ENCODE peak calls at places on chromosomes 7 and 10, in four cellular contexts. Z is H1, K is mesendoderm, D is H9. Y is an unnamed sample.

GRCh38 chr7:148854975-148855374 is 29.1 kb downstream of the EZH2 start:
- DNase-seq in Z (no peak), K (no peak), D (no peak), Y (no peak)

GRCh38 chr7:30778246-30779025 is 7.2 kb downstream of the MINDY4 start:
- DNase-seq in Z (no peak), K (no peak), D (no peak), Y (peak)

GRCh38 chr7:18262054-18262453 is 233.5 kb upstream of the HDAC9 start:
- DNase-seq in Z (no peak), K (peak), D (no peak), Y (no peak)

GRCh38 chr7:2540133-2540532 is 15.2 kb downstream of the BRAT1 start:
- DNase-seq in Z (no peak), K (no peak), D (no peak), Y (no peak)

GRCh38 chr7:94040254-94040653 is 36.1 kb upstream of the BET1 start:
- DNase-seq in Z (no peak), K (no peak), D (no peak), Y (no peak)

GRCh38 chr10:127972958-127973357 is 66.1 kb downstream of the PTPRE start:
- DNase-seq in Z (no peak), K (no peak), D (no peak), Y (no peak)

GRCh38 chr7:36986429-36987362 is 262.4 kb upstream of the AOAH start:
- DNase-seq in Z (peak), K (peak), D (peak), Y (peak)

GRCh38 chr7:73341877-73342276 is 13.9 kb downstream of the FKBP6 start:
- DNase-seq in Z (no peak), K (peak), D (no peak), Y (peak)

GRCh38 chr10:944034-944831 is 12.7 kb upstream of the LARP4B start:
- DNase-seq in Z (no peak), K (no peak), D (no peak), Y (peak)

GRCh38 chr7:105224884-105225651 is 163.7 kb downstream of the SRPK2 start:
- DNase-seq in Z (no peak), K (peak), D (no peak), Y (peak)

GRCh38 chr10:52992569-52992968 is 220.0 kb upstream of the MBL2 start:
- DNase-seq in Z (no peak), K (no peak), D (no peak), Y (no peak)
- H4K5ac ChIP-seq in Z (no peak), K (no peak), D (no peak), Y (no peak)

DNA sequence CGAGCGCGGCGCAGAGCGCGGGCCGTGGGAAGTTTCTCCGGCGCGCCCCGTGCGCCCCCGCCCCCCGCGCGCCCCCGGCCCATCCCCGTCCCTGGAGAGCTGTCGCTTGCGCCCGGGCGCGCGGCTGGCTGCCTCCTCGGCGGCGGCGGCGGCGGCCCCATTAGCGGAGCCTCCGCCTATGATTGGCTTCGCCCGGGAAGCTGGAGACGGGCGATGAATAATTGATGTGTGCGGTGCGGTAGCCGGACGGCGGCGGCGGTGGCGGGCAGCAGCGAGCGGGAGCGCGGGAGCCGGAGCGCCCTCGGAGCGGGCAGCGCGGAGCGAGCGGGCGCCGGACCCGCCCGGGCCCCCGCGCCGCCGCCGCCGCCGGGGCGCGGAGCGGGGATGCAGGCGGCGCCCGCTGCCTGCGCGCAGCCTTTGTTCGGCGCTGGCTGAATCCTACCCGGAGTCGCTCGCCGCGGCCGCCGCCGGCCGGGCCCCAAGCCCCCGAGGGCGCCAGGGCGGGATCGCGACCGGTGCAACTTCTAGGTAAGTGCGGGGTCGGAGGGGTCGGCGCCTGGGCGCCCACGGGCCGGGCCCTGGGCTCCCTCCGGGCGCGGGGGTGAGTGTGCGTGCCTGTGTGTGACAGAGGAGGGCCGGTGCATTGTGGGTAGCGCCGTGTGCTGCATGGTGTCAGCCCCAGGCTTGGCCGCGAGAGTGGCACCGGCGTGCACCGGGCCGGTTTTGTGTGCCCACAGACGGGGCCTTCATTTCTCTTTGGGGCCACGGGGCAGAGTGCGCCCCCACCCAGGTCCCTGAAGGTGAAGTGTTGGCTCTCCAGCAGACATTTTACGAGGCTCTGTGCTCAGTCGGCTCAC is 103.8 kb upstream of the PPIF start:
- DNase-seq in Z (no peak), K (peak), D (peak), Y (no peak)
- H4K5ac ChIP-seq in Z (no peak), K (no peak), D (no peak), Y (no peak)

DNA sequence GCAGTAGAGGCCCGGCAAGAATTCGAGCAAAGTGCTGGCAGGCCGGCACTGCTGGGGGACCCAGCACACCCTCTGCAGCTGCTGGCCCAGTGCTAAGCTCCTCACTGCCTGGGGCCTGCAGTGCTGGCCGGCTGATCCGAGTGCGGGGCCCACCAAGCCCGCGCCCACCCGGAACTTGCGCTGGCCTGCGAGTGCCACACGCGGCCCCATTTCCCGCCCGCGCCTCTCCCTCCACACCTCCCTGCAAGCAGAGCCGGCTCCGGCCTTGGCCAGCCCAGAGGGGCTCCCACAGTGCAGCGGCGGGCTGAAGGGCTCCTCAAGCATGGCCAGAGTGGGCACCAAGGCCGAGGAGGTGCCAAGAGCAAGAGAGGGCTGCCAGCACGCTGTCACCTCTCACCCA is 3.1 kb downstream of the DYDC2 start:
- DNase-seq in Z (no peak), K (no peak), D (no peak), Y (no peak)
- H4K5ac ChIP-seq in Z (no peak), K (no peak), D (no peak), Y (no peak)

GRCh38 chr7:140585333-140585732 is 55.3 kb downstream of the DENND2A start:
- DNase-seq in Z (no peak), K (no peak), D (no peak), Y (no peak)
- H4K5ac ChIP-seq in Z (no peak), K (no peak), D (no peak), Y (no peak)

DNA sequence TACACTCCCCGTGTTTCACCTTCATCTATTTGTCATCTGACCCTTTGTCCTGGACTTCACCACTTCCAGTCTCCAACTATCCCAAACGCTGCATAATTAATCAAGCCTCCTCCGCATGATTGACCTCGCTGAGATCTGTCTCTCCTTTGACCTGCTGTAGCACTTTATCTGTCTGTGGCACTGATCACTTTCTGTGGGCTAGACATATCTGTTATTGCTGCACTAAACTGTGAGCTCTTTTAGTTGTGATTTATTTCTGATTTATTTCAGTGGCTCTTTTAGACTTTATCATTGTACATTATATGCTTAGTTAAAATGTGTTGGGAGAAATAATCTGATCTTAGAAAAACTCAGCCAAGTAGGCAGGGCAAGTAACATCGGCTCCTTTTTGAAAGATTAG is 91.9 kb upstream of the GATA3 start:
- DNase-seq in Z (no peak), K (no peak), D (no peak), Y (no peak)
- H4K5ac ChIP-seq in Z (no peak), K (no peak), D (no peak), Y (no peak)

GRCh38 chr10:101166430-101166829 is 35.3 kb downstream of the TLX1 start:
- DNase-seq in Z (no peak), K (no peak), D (no peak), Y (no peak)
- H4K5ac ChIP-seq in Z (no peak), K (no peak), D (no peak), Y (no peak)